ENCODE peak calls at places on chromosome 18, in four cellular contexts. S is adrenal gland, O is foreskin fibroblast, T is IMR-90. D is an unnamed sample.

GRCh38 chr18:7637269-7637668 is 70.2 kb downstream of the PTPRM start:
- DNase-seq in T (peak; percentile 18), O (peak; percentile 36), S (no peak), D (peak; percentile 31)

GRCh38 chr18:47632970-47633635 is 297.4 kb downstream of the SMAD2 start:
- DNase-seq in O (no peak), T (no peak), S (no peak), D (no peak)

GRCh38 chr18:51236225-51236624 is 38.7 kb upstream of the MEX3C start:
- DNase-seq in O (no peak), T (peak; percentile 13), S (peak; percentile 25), D (peak; percentile 83)

GRCh38 chr18:54909538-54909937 is 49.7 kb downstream of the CCDC68 start:
- DNase-seq in O (no peak), T (no peak), S (no peak), D (no peak)

GRCh38 chr18:44098551-44099098 is 582.1 kb upstream of the SETBP1 start:
- DNase-seq in O (peak; percentile 50), S (no peak), T (peak; percentile 17), D (peak; percentile 49)

GRCh38 chr18:60846396-60846795 is 473.8 kb upstream of the MC4R start:
- DNase-seq in S (no peak), T (no peak), O (no peak), D (no peak)

GRCh38 chr18:23740105-23740830 is 51.0 kb downstream of the LAMA3 start:
- DNase-seq in O (peak; percentile 91), T (no peak), S (no peak), D (peak; percentile 53)

GRCh38 chr18:48859311-48860275 is 91.2 kb downstream of the SMAD7 start:
- DNase-seq in O (peak; percentile 52), S (peak; percentile 89), T (no peak), D (no peak)

GRCh38 chr18:6220129-6220528 is 194.6 kb downstream of the L3MBTL4 start:
- DNase-seq in S (no peak), O (no peak), T (no peak), D (no peak)

GRCh38 chr18:67500512-67500911 is 16.0 kb downstream of the DSEL start:
- DNase-seq in T (no peak), S (no peak), O (no peak), D (no peak)

GRCh38 chr18:48191494-48191893 is 217.7 kb downstream of the ZBTB7C start:
- DNase-seq in S (no peak), O (no peak), T (no peak), D (no peak)

GRCh38 chr18:23196119-23197004 is 61.1 kb downstream of the CABLES1 start:
- DNase-seq in O (no peak), S (no peak), T (no peak), D (no peak)

GRCh38 chr18:48345596-48345995 is 63.6 kb downstream of the ZBTB7C start:
- DNase-seq in S (no peak), O (peak; percentile 59), T (peak; percentile 4), D (peak; percentile 38)

GRCh38 chr18:22557160-22557941 is 139.6 kb upstream of the CTAGE1 start:
- DNase-seq in S (no peak), T (no peak), O (no peak), D (peak; percentile 57)

GRCh38 chr18:46704189-46704588 is 47.2 kb upstream of the LOXHD1 start:
- DNase-seq in T (no peak), S (peak; percentile 64), O (no peak), D (no peak)

DNA sequence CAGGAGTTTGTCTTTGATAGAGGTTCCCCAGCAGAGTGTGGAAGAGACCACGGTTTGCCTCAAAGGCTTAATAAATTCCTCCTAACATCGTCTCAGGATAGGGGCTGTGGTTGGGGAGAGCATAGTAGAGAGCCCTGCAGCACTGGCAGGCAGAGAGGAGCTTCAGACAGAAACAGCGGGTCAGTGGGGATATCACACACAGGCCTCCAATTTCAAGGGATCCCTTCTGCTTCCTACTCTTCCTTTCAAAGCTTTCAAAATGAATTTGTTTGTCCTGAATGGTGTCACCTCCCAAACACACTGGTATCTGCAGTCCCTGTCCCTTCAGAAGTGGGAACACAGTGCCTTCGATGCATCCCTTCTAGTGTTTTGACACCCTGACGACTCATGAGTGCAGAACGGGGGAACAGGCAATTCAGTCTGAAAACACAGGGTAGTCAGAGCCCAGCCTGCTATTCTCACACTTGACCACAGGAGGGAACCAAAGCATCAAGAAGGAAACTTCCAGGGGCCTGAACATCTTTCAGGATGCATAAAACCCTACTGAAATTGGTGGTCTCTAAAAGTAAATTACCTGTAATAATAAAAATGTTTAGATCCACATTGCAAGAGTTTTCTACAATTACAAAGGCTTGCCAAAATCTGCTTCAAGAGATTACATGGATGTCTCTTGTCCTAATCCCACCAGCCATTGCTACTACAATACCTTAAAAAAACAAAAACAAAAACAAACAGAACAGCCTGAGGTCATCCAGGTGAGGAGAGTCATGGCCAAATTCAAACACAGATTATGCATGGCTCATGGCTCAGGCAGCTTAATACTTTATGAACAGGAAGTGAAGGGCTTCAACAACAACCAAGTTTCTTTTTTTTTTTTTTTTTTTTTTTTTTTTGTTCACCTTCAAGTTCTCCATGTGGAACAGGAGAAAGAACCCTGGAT is 49.8 kb downstream of the SLC14A2 start:
- DNase-seq in O (peak; percentile 85), T (peak; percentile 68), S (peak; percentile 56), D (peak; percentile 74)
- H3K4me3 ChIP-seq in O (no peak overlapping the region), T (no peak overlapping the region), S (no peak overlapping the region), D (no peak overlapping the region)

GRCh38 chr18:45107425-45107824 is 426.7 kb downstream of the SETBP1 start:
- DNase-seq in T (peak; percentile 6), S (no peak), O (peak; percentile 62), D (peak; percentile 73)

GRCh38 chr18:45103319-45104070 is 422.8 kb downstream of the SETBP1 start:
- DNase-seq in O (no peak), S (no peak), T (no peak), D (no peak)

GRCh38 chr18:45104071-45104440 is 423.4 kb downstream of the SETBP1 start:
- DNase-seq in T (no peak), O (no peak), S (no peak), D (no peak)

GRCh38 chr18:45106331-45106774 is 425.7 kb downstream of the SETBP1 start:
- DNase-seq in O (peak; percentile 17), T (no peak), S (no peak), D (peak; percentile 50)

GRCh38 chr18:45102863-45103262 is 422.2 kb downstream of the SETBP1 start:
- DNase-seq in O (no peak), T (no peak), S (no peak), D (no peak)
- TF ChIP-seq CTCF in O (no peak), T (no peak), S (no peak), D (no peak)

DNA sequence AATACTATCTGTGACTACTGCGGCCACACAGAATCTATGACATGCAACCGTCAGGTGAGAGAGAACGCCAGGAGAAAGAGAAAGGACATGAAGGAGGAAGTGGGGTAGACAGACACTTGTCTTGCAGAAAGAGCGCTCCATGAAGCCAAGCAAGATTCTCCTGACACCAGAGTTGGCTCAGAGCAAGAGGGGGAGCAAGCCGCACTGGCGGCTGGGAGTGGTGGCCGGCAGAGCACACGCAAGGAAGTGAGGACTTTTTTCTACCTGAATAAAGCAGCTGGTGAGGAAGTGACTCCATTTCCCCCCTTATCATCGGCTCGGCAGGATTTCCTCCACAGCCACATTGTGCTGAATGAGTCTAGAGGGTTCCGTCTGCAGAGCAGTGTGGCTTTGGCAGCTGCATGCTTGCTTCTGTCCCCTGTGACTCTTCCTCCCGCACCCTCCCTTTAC is 181.5 kb downstream of the BCL2 start:
- DNase-seq in T (no peak), O (no peak), S (no peak), D (no peak)
- H3K4me3 ChIP-seq in T (no peak overlapping the region), O (no peak overlapping the region), S (no peak overlapping the region), D (no peak overlapping the region)

GRCh38 chr18:37210781-37211180 is 354.8 kb downstream of the CELF4 start:
- DNase-seq in S (no peak), O (no peak), T (no peak), D (no peak)

DNA sequence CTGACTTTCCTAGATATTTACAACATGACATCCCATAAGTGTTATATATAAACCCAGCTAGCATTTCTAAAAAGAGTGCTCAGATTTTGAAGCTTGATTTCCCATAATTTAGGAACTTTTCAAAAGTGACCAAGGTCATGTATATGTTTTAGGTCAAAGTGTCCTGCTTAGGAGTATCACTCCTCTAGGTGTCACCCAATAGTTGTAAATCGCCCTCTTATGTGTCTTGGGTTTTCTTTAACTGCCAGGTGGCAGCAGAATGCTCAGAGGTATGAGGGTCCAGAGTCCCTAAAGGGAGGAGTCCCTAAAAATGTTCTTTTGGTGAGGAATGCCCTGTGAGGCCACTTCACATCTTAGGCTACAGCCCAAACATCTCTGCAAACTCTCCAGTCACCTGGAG is 358.3 kb downstream of the CELF4 start:
- DNase-seq in S (no peak), O (no peak), T (no peak), D (no peak)
- TF ChIP-seq CTCF in S (no peak), O (no peak), T (no peak), D (no peak)

DNA sequence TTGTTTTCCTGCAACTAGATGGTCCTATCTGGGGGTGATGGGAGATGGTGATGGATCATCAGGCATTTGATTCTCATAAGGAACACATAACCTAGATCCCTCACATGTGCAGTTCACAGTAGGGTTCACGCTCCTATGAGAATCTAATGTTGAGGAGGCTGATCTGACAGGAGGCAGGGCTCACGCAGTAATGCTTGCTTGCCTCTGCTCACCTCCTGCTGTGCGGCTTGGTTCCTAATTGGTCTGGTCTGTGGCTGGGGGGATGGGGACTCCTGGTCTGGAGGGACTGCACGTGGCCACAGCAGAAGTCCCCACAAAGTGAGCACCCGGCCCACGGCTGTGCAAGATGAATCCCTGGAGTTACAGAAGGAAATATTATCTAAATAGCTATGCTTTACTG is 11.3 kb downstream of the MC5R start:
- DNase-seq in O (no peak), S (no peak), T (no peak), D (no peak)
- H3K4me3 ChIP-seq in O (no peak overlapping the region), S (no peak overlapping the region), T (no peak overlapping the region), D (no peak overlapping the region)

GRCh38 chr18:77129150-77129551 is 3.4 kb downstream of the MBP start:
- DNase-seq in S (no peak), O (peak; percentile 93), T (peak; percentile 68), D (peak; percentile 95)

GRCh38 chr18:77132369-77133050 is at the start of gene MBP:
- DNase-seq in O (peak; percentile 35), S (peak; percentile 42), T (no peak), D (no peak)

GRCh38 chr18:77131652-77132368 is 773 bp downstream of the MBP start:
- DNase-seq in S (peak; percentile 49), O (peak; percentile 51), T (no peak), D (peak; percentile 59)

GRCh38 chr18:77130229-77131099 is 2.1 kb downstream of the MBP start:
- DNase-seq in O (no peak), T (no peak), S (no peak), D (no peak)

GRCh38 chr18:77131100-77131651 is 1.4 kb downstream of the MBP start:
- DNase-seq in T (no peak), O (peak; percentile 15), S (peak; percentile 55), D (peak; percentile 64)
- TF ChIP-seq CTCF in T (no peak), O (no peak), S (no peak), D (no peak)